ENCODE peak calls at places on chromosomes 16 and 17, in five cellular contexts. A, V, P, B and M are unnamed samples. For H3K4me1, the result is how much of the 10 kb centered on the place peaks cover.

GRCh38 chr16:4654387-4654901 is 29.8 kb downstream of the MGRN1 start:
- DNase-seq in A (peak), P (no peak), B (no peak), V (no peak), M (no peak)

GRCh38 chr16:14520753-14521152 is 109.3 kb downstream of the PARN start:
- DNase-seq in A (no peak), B (no peak), V (no peak), P (no peak), M (no peak)

GRCh38 chr17:8791910-8792270 is 7.3 kb downstream of the MFSD6L start:
- DNase-seq in A (no peak), B (no peak), V (no peak), P (peak), M (no peak)

GRCh38 chr17:73305845-73306836 is 5.7 kb downstream of the CDC42EP4 start:
- DNase-seq in V (no peak), P (peak), B (no peak), A (no peak), M (no peak)

GRCh38 chr16:8874388-8874787 is 5.6 kb upstream of the CARHSP1 start:
- DNase-seq in V (no peak), B (no peak), A (no peak), P (no peak), M (no peak)

GRCh38 chr17:46832306-46832895 is 13.9 kb upstream of the WNT3 start:
- DNase-seq in B (no peak), A (no peak), P (no peak), V (no peak), M (peak)

GRCh38 chr16:25256821-25257503 is 683 bp downstream of the ZKSCAN2 start:
- DNase-seq in V (peak), P (no peak), A (no peak), B (no peak), M (no peak)

GRCh38 chr17:49344914-49345313 is 17.1 kb downstream of the ZNF652 start:
- DNase-seq in V (no peak), B (no peak), A (no peak), P (no peak), M (no peak)

GRCh38 chr16:89498839-89499238 is 8.5 kb upstream of the ANKRD11 start:
- DNase-seq in P (no peak), B (peak), A (no peak), V (no peak), M (peak)

GRCh38 chr17:77325826-77326581 is 185.2 kb downstream of the SEC14L1 start:
- DNase-seq in A (peak), P (no peak), V (peak), B (no peak), M (no peak)

GRCh38 chr17:17849147-17849820 is 12.5 kb upstream of the SREBF1 start:
- DNase-seq in V (peak), A (peak), B (peak), P (no peak), M (peak)

GRCh38 chr16:67541391-67542263 is 13.0 kb downstream of the RIPOR1 start:
- DNase-seq in V (no peak), A (no peak), B (no peak), P (no peak), M (no peak)

GRCh38 chr16:67766281-67766680 is 40.1 kb downstream of the RANBP10 start:
- DNase-seq in B (no peak), A (no peak), P (no peak), V (no peak), M (no peak)

GRCh38 chr16:54432481-54433229 is 146.1 kb upstream of the IRX3 start:
- DNase-seq in B (no peak), V (no peak), A (no peak), P (no peak), M (no peak)

GRCh38 chr17:76000016-76000754 is 470 bp upstream of the CDK3 start:
- DNase-seq in P (peak), B (no peak), V (peak), A (no peak), M (peak)

GRCh38 chr16:82793550-82794244 is 166.9 kb downstream of the CDH13 start:
- DNase-seq in V (no peak), B (no peak), P (no peak), A (no peak), M (no peak)

GRCh38 chr16:2692251-2692947 is 10.1 kb downstream of the KCTD5 start:
- DNase-seq in V (no peak), B (no peak), A (no peak), P (no peak), M (peak)

GRCh38 chr17:81371910-81372760 is 23.1 kb upstream of the BAHCC1 start:
- DNase-seq in A (no peak), B (no peak), P (peak), V (peak), M (peak)

GRCh38 chr16:65178151-65178550 is 56.3 kb upstream of the CDH11 start:
- DNase-seq in P (no peak), B (no peak), A (no peak), V (no peak), M (no peak)

GRCh38 chr16:90047714-90048346 is 28.6 kb upstream of the DBNDD1 start:
- DNase-seq in B (no peak), V (no peak), P (no peak), A (no peak), M (peak)

GRCh38 chr17:49437696-49438438 is 23.2 kb upstream of the PHB1 start:
- DNase-seq in P (no peak), V (no peak), A (no peak), B (no peak), M (no peak)

GRCh38 chr17:47915667-47916242 is 19.7 kb downstream of the SP2 start:
- DNase-seq in B (peak), A (no peak), V (no peak), P (no peak), M (peak)

GRCh38 chr17:66549731-66550207 is 247.4 kb downstream of the PRKCA start:
- DNase-seq in B (no peak), V (no peak), P (peak), A (no peak), M (no peak)

GRCh38 chr17:8304181-8304910 is 5.7 kb upstream of the ARHGEF15 start:
- DNase-seq in A (no peak), V (no peak), B (no peak), P (no peak), M (no peak)

GRCh38 chr16:85422374-85423185 is 190.5 kb upstream of the GSE1 start:
- DNase-seq in B (no peak), V (peak), A (peak), P (no peak), M (no peak)

GRCh38 chr17:61408151-61409041 is 8.8 kb downstream of the TBX2 start:
- DNase-seq in A (no peak), V (no peak), B (no peak), P (no peak), M (peak)

GRCh38 chr16:67158637-67159600 is 790 bp downstream of the TRADD start:
- DNase-seq in B (no peak), V (peak), P (no peak), A (no peak), M (no peak)

GRCh38 chr17:40547079-40547784 is 18.0 kb downstream of the CCR7 start:
- DNase-seq in V (no peak), B (peak), P (no peak), A (peak), M (no peak)

DNA sequence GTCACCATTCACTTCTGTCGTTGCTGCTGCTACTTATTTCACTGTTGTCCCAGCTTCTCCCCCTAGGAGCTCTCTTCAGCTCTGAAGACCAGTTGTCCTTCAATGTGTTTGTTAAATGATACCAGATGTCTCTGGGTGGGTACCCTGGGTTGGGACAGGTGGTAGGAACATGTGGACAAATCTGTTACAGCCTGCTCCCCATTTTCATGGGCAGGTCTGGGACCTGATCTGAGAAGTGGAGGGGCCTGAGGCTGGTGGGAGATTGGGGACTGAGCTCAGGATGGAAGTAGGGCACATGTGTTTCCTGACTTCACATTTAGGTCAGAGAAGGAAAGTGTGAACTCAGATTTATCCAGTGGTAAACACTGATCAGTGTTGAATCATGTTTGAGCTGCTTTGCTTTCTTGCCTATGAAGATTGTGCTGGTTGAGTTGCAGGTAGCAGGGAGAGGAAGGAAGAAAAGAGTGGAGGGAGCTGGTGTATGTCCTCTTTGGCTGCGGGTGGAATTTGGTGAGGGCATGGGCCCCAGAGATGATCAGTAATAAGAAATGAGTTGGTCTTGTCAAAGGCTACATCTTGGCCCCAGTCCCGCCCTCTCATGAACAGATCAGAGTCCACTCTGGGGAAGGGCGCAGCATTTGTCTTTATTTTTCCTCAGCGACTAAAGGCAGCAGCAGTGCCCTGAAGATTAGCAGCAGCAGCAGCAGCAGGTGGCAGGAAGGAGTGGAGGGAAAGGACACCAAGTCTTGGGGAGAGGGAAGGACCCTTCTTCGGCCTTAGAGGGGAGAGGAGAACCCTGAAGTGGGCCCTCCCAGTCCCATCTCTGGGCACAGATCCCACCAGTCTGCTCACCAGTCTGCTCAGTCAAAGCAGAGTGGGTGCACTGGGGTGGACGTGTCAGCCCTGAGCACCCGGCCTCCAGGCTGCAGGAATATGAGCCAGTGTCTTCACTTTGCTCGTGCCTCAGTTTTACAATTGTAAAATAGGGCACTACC is 6.1 kb upstream of the EFTUD2 start:
- DNase-seq in A (no peak), V (peak), P (peak), B (no peak), M (no peak)
- H3K4me1 ChIP-seq in A (under half), V (under half), P (under half), B (under half), M (under half)

GRCh38 chr17:27552467-27552779 is 78.6 kb upstream of the LGALS9 start:
- DNase-seq in P (peak), A (no peak), B (no peak), V (peak), M (no peak)
- H3K4me3 ChIP-seq in P (no peak), A (no peak), B (no peak), V (no peak), M (no peak)

GRCh38 chr16:10883004-10883403 is 6.0 kb downstream of the CIITA start:
- DNase-seq in P (no peak), B (no peak), V (peak), A (peak), M (no peak)
- H3K4me1 ChIP-seq in P (under half), B (under half), V (under half), A (under half), M (under half)

GRCh38 chr16:22816475-22816874 is 2.5 kb downstream of the HS3ST2 start:
- DNase-seq in V (no peak), B (no peak), A (no peak), P (no peak), M (no peak)

GRCh38 chr16:22813223-22813945 is 578 bp upstream of the HS3ST2 start:
- DNase-seq in A (peak), P (peak), V (no peak), B (no peak), M (peak)

GRCh38 chr16:22815863-22816262 is 1.9 kb downstream of the HS3ST2 start:
- DNase-seq in B (no peak), V (no peak), A (no peak), P (no peak), M (no peak)

GRCh38 chr16:22813946-22814325 is at the start of gene HS3ST2:
- DNase-seq in V (no peak), P (no peak), A (no peak), B (no peak), M (peak)

GRCh38 chr16:22814330-22815105 is 556 bp downstream of the HS3ST2 start:
- DNase-seq in A (no peak), P (no peak), B (no peak), V (no peak), M (no peak)
- H3K4me3 ChIP-seq in A (peak), P (no peak), B (no peak), V (no peak), M (peak)

GRCh38 chr16:31871510-31871909 is 2.1 kb upstream of the ZNF267 start:
- DNase-seq in P (no peak), V (no peak), B (no peak), A (no peak), M (no peak)

GRCh38 chr16:31875112-31875803 is 1.7 kb downstream of the ZNF267 start:
- DNase-seq in B (no peak), P (peak), A (no peak), V (no peak), M (no peak)

GRCh38 chr16:31874354-31875111 is 926 bp downstream of the ZNF267 start:
- DNase-seq in B (no peak), A (no peak), V (peak), P (peak), M (no peak)

GRCh38 chr16:31872201-31872600 is 1.4 kb upstream of the ZNF267 start:
- DNase-seq in V (no peak), A (no peak), B (no peak), P (no peak), M (no peak)

DNA sequence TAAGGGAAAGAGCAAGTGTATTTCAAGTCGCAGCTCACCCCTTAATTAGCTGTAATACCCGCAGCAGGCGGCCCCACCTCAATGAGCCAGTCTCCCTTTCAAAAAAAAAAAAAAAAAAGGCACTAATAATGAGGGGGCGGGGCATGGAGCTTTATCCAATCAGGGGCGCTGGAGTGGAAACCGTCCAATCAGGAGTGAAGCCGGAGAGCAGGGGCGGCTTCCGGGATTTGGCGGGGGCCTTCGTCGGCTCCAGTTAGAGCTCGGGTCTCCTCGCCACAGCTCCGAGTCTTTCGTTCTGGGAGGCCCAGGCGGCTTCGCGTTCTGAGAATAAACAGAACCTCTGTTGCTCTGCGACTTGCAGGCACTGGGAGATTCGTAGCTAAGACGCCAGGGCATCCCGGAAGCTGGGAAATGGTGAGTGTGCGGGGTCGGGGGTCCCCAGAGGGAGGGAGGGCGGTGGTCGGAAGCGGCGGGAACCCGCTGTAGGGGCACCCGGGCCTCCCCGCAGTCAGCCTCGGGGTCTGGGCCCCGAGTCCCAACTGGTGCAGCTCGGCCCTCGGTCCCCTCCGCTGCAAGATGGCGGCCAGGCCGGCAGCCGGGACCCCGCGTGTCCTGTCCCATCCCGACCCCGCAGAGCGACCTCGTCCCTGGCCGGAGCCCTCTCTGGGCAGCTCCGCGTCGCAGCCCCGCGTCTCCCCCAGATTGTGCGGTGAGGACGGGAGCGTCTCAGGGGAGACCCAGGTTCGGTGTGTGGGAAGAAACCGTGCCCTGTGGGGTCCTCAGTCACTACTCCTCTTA is at the start of gene ZNF267:
- DNase-seq in A (peak), V (peak), P (peak), B (peak), M (peak)
- H3K4me1 ChIP-seq in A (under half), V (under half), P (half or more), B (under half), M (under half)

GRCh38 chr16:6020162-6020980 is 922.8 kb upstream of the EEF2KMT start:
- DNase-seq in V (no peak), P (no peak), B (no peak), A (no peak), M (no peak)
- H3K4me3 ChIP-seq in V (no peak), P (no peak), B (no peak), A (no peak), M (no peak)

GRCh38 chr17:31314788-31315105 is 893 bp upstream of the EVI2B start:
- DNase-seq in B (no peak), A (no peak), P (no peak), V (no peak), M (no peak)
- H3K4me1 ChIP-seq in B (under half), A (under half), P (under half), V (under half), M (under half)

GRCh38 chr16:56196381-56196780 is 5.1 kb downstream of the GNAO1 start:
- DNase-seq in P (no peak), V (no peak), B (no peak), A (no peak), M (no peak)
- H3K4me3 ChIP-seq in P (no peak), V (no peak), B (no peak), A (no peak), M (no peak)